ENCODE peak calls at places on chromosome 3, in five cellular contexts. M, R, C, J and O are unnamed samples.

GRCh38 chr3:53711387-53711786 is 134.8 kb downstream of the CHDH start:
- DNase-seq in M (no peak), R (no peak), C (no peak), J (no peak), O (no peak)

GRCh38 chr3:114331007-114331406 is 37.2 kb downstream of the TIGIT start:
- DNase-seq in M (no peak), R (no peak), C (no peak), J (no peak), O (no peak)

GRCh38 chr3:107870989-107871638 is 219.7 kb downstream of the CD47 start:
- DNase-seq in M (no peak), R (no peak), C (no peak), J (no peak), O (no peak)

GRCh38 chr3:64240445-64240844 is 15.2 kb upstream of the PRICKLE2 start:
- DNase-seq in M (no peak), R (no peak), C (no peak), J (no peak), O (no peak)

GRCh38 chr3:72888546-72889309 is 882 bp downstream of the GXYLT2 start:
- DNase-seq in M (no peak), R (peak; percentile 6), C (no peak), J (no peak), O (no peak)

GRCh38 chr3:37640636-37641375 is 220.9 kb upstream of the CTDSPL start:
- DNase-seq in M (no peak), R (no peak), C (no peak), J (no peak), O (no peak)

GRCh38 chr3:184730924-184731323 is 19.1 kb upstream of the MAGEF1 start:
- DNase-seq in M (no peak), R (no peak), C (no peak), J (no peak), O (no peak)

GRCh38 chr3:52153389-52154096 is 680 bp downstream of the POC1A start:
- DNase-seq in M (peak; percentile 60), R (peak; percentile 81), C (no peak), J (peak; percentile 78), O (no peak)

GRCh38 chr3:50267280-50267913 is 1.6 kb upstream of the SEMA3B start:
- DNase-seq in M (no peak), R (no peak), C (no peak), J (no peak), O (no peak)

GRCh38 chr3:138284079-138284478 is 45.6 kb downstream of the NME9 start:
- DNase-seq in M (no peak), R (no peak), C (no peak), J (no peak), O (no peak)

GRCh38 chr3:44021646-44022594 is 219.8 kb upstream of the TOPAZ1 start:
- DNase-seq in M (no peak), R (no peak), C (no peak), J (no peak), O (no peak)

GRCh38 chr3:72906154-72906553 is 18.3 kb downstream of the GXYLT2 start:
- DNase-seq in M (no peak), R (no peak), C (no peak), J (no peak), O (no peak)

GRCh38 chr3:184553385-184553784 is 8.2 kb upstream of the EPHB3 start:
- DNase-seq in M (no peak), R (no peak), C (no peak), J (no peak), O (no peak)

GRCh38 chr3:171806200-171807128 is 3.8 kb downstream of the PLD1 start:
- DNase-seq in M (peak; percentile 85), R (peak; percentile 78), C (no peak), J (no peak), O (no peak)

GRCh38 chr3:50550079-50550736 is 17.3 kb downstream of the C3orf18 start:
- DNase-seq in M (peak; percentile 76), R (peak; percentile 55), C (peak; percentile 65), J (peak; percentile 67), O (peak; percentile 44)

GRCh38 chr3:17039579-17039978 is 154.8 kb downstream of the PLCL2 start:
- DNase-seq in M (no peak), R (peak; percentile 96), C (no peak), J (no peak), O (no peak)

GRCh38 chr3:179652467-179653105 is at the start of gene USP13:
- DNase-seq in M (peak; percentile 54), R (peak; percentile 87), C (peak; percentile 66), J (peak; percentile 88), O (peak; percentile 60)

GRCh38 chr3:85903434-85903833 is 944.6 kb downstream of the CADM2 start:
- DNase-seq in M (no peak), R (no peak), C (no peak), J (no peak), O (no peak)